ENCODE peak calls at places on chromosomes 13 and 19, in eight cellular contexts. Y is SK-N-SH, L is GM23338, N is HCT116, U is K562, T is GM12878, S is HL-60, F is HepG2. R is an unnamed sample.

GRCh38 chr13:19890030-19890429 is 26.6 kb upstream of the ZMYM5 start:
- DNase-seq in Y (no peak), L (no peak), N (no peak), U (no peak), T (no peak), S (no peak), F (no peak), R (no peak)

GRCh38 chr19:29371766-29372415 is 153.9 kb upstream of the VSTM2B start:
- DNase-seq in Y (no peak), L (no peak), N (no peak), U (no peak), T (no peak), S (no peak), F (no peak), R (no peak)

GRCh38 chr19:47156861-47157454 is 26.3 kb downstream of the SAE1 start:
- DNase-seq in Y (no peak), L (no peak), N (no peak), U (no peak), T (peak; percentile 24), S (no peak), F (no peak), R (no peak)

GRCh38 chr19:42081584-42082258 is 5.8 kb downstream of the ZNF574 start:
- DNase-seq in Y (peak; percentile 57), L (peak; percentile 46), N (no peak), U (no peak), T (no peak), S (no peak), F (peak; percentile 57), R (peak; percentile 20)

GRCh38 chr19:18194554-18195238 is 1.7 kb downstream of the MPV17L2 start:
- DNase-seq in Y (peak; percentile 88), L (peak; percentile 71), N (no peak), U (peak; percentile 86), T (no peak), S (peak; percentile 74), F (no peak), R (no peak)

GRCh38 chr19:36488816-36489138 is 584 bp downstream of the ZNF566 start:
- DNase-seq in Y (peak; percentile 59), L (no peak), N (peak; percentile 13), U (peak; percentile 43), T (no peak), S (no peak), F (peak; percentile 39), R (no peak)

GRCh38 chr13:28049215-28049614 is 51.2 kb downstream of the FLT3 start:
- DNase-seq in Y (no peak), L (no peak), N (no peak), U (no peak), T (no peak), S (no peak), F (no peak), R (no peak)

GRCh38 chr19:6056801-6057650 is 53.3 kb downstream of the RFX2 start:
- DNase-seq in Y (no peak), L (peak; percentile 68), N (no peak), U (no peak), T (no peak), S (peak; percentile 92), F (peak; percentile 77), R (no peak)

GRCh38 chr19:16458391-16459128 is 13.2 kb downstream of the EPS15L1 start:
- DNase-seq in Y (no peak), L (no peak), N (no peak), U (no peak), T (no peak), S (no peak), F (peak; percentile 38), R (no peak)

GRCh38 chr19:14383898-14384669 is 2.8 kb downstream of the ADGRE5 start:
- DNase-seq in Y (no peak), L (no peak), N (no peak), U (peak; percentile 63), T (no peak), S (peak; percentile 95), F (no peak), R (no peak)

GRCh38 chr13:111338841-111339240 is 18.4 kb downstream of the TEX29 start:
- DNase-seq in Y (no peak), L (no peak), N (no peak), U (no peak), T (no peak), S (no peak), F (no peak), R (no peak)

GRCh38 chr19:32910874-32911273 is 41.3 kb upstream of the SLC7A9 start:
- DNase-seq in Y (no peak), L (no peak), N (no peak), U (no peak), T (no peak), S (no peak), F (no peak), R (no peak)

DNA sequence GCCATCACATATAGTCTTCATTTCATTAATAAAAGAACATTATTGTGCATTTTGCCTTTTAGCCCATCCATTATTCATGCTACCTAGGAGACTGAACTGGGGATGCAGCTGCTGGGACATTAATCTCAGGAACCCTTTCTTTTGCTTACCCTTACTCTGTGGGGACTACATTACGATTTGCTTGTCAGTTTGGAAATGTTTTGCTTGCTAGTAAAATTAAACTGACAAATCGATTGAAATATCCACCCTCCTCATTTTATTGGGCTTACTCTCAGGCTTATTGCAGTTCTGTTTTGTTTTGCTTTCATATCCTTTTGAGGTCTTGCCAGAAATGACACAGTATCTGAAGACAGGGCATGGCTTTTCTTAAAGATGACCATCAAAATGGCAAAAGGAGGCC is 305.2 kb upstream of the MAB21L1 start:
- DNase-seq in Y (no peak), L (no peak), N (no peak), U (no peak), T (no peak), S (no peak), F (no peak), R (no peak)
- H3K27me3 ChIP-seq in Y (no peaks in the 10 kb centered on the region), L (no peaks in the 10 kb centered on the region), N (peaks cover 32% of the 10 kb centered on the region), U (no peaks in the 10 kb centered on the region), T (no peaks in the 10 kb centered on the region), S (no peaks in the 10 kb centered on the region), F (no peaks in the 10 kb centered on the region), R (no peaks in the 10 kb centered on the region)

GRCh38 chr13:50033696-50034095 is 18.5 kb downstream of the KCNRG start:
- DNase-seq in Y (no peak), L (no peak), N (no peak), U (no peak), T (no peak), S (no peak), F (no peak), R (no peak)

GRCh38 chr13:50026788-50027473 is 11.7 kb downstream of the KCNRG start:
- DNase-seq in Y (no peak), L (no peak), N (no peak), U (no peak), T (peak; percentile 80), S (no peak), F (no peak), R (no peak)

GRCh38 chr13:50025446-50025845 is 10.2 kb downstream of the KCNRG start:
- DNase-seq in Y (no peak), L (no peak), N (no peak), U (no peak), T (no peak), S (no peak), F (no peak), R (no peak)

DNA sequence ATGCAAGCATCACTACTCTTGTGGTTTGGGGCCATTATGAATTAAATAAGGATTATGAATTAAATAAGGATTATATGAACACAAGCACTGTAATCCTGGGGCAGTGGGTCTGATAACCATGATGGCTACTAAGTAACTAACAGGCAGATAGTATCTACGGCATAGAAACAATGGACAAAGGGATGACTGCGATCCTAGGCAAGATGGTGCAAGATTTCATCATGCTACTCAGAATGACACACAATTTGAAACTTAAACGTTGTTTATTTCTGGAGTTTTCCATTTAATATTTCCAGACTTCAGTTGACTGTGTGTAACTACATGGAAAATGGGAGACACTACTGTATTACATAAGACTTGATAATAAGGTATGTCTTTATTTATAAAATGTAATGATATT is 15.1 kb downstream of the KCNRG start:
- DNase-seq in Y (no peak), L (peak; percentile 15), N (no peak), U (no peak), T (no peak), S (no peak), F (peak; percentile 56), R (no peak)
- TF ChIP-seq REST in Y (no peak), L (no peak), N (no peak), U (no peak), T (no peak), S (no peak), F (no peak), R (no peak)

GRCh38 chr19:1763648-1764292 is 10.5 kb downstream of the ONECUT3 start:
- DNase-seq in Y (no peak), L (no peak), N (no peak), U (no peak), T (no peak), S (no peak), F (no peak), R (no peak)

GRCh38 chr19:1765182-1765903 is 12.0 kb downstream of the ONECUT3 start:
- DNase-seq in Y (peak; percentile 36), L (no peak), N (no peak), U (no peak), T (no peak), S (no peak), F (no peak), R (no peak)

GRCh38 chr19:1762243-1763140 is 9.2 kb downstream of the ONECUT3 start:
- DNase-seq in Y (peak; percentile 41), L (no peak), N (no peak), U (no peak), T (no peak), S (no peak), F (no peak), R (no peak)

GRCh38 chr19:1765904-1766799 is 12.8 kb downstream of the ONECUT3 start:
- DNase-seq in Y (no peak), L (peak; percentile 76), N (no peak), U (no peak), T (no peak), S (no peak), F (no peak), R (no peak)

GRCh38 chr19:1764293-1764683 is 11.0 kb downstream of the ONECUT3 start:
- DNase-seq in Y (no peak), L (no peak), N (no peak), U (no peak), T (no peak), S (no peak), F (no peak), R (no peak)
- H3K27me3 ChIP-seq in Y (peaks cover 92% of the 10 kb centered on the region), L (peaks cover 100% of the 10 kb centered on the region), N (no peaks in the 10 kb centered on the region), U (peaks cover 8% of the 10 kb centered on the region), T (peaks cover 17% of the 10 kb centered on the region), S (peaks cover 83% of the 10 kb centered on the region), F (peaks cover 19% of the 10 kb centered on the region), R (no peaks in the 10 kb centered on the region)

GRCh38 chr19:12543855-12544254 is 7.4 kb downstream of the ZNF564 start:
- DNase-seq in Y (no peak), L (no peak), N (no peak), U (no peak), T (no peak), S (no peak), F (no peak), R (no peak)

GRCh38 chr19:12545267-12545666 is 6.0 kb downstream of the ZNF564 start:
- DNase-seq in Y (no peak), L (no peak), N (no peak), U (no peak), T (no peak), S (no peak), F (peak; percentile 24), R (no peak)

GRCh38 chr19:12546903-12547302 is 4.4 kb downstream of the ZNF564 start:
- DNase-seq in Y (no peak), L (no peak), N (no peak), U (no peak), T (no peak), S (no peak), F (no peak), R (no peak)

GRCh38 chr19:12544401-12544876 is 6.8 kb downstream of the ZNF564 start:
- DNase-seq in Y (no peak), L (no peak), N (no peak), U (peak; percentile 74), T (no peak), S (no peak), F (no peak), R (no peak)

GRCh38 chr19:12546068-12546467 is 5.2 kb downstream of the ZNF564 start:
- DNase-seq in Y (no peak), L (no peak), N (no peak), U (no peak), T (no peak), S (no peak), F (no peak), R (no peak)
- TF ChIP-seq REST in Y (no peak), L (no peak), N (no peak), U (no peak), T (no peak), S (no peak), F (no peak), R (no peak)